ENCODE peak calls at places on chromosomes 4 and X, in four cellular contexts. W, I, K and R are unnamed samples. For H3K36me3 and H3K9me3, the result is how much of the 10 kb centered on the place peaks cover.

GRCh38 chr4:181150173-181150572 is 1093.0 kb upstream of the TENM3 start:
- DNase-seq in W (no peak), I (no peak), K (no peak), R (no peak)

GRCh38 chr4:119149110-119149509 is 13.5 kb downstream of the MYOZ2 start:
- DNase-seq in W (no peak), I (peak), K (peak), R (no peak)

GRCh38 chrX:72142094-72142843 is 10.6 kb upstream of the RTL5 start:
- DNase-seq in W (no peak), I (no peak), K (no peak), R (no peak)

GRCh38 chr4:147727476-147728028 is 4.3 kb upstream of the ARHGAP10 start:
- DNase-seq in W (peak), I (peak), K (no peak), R (no peak)

GRCh38 chr4:174214102-174214878 is 69.2 kb downstream of the FBXO8 start:
- DNase-seq in W (no peak), I (no peak), K (no peak), R (peak)

GRCh38 chr4:186651181-186651603 is 72.5 kb downstream of the FAT1 start:
- DNase-seq in W (no peak), I (no peak), K (no peak), R (no peak)

GRCh38 chr4:61820136-61820535 is 620.0 kb downstream of the ADGRL3 start:
- DNase-seq in W (no peak), I (no peak), K (no peak), R (no peak)

GRCh38 chrX:45479835-45480422 is 279.3 kb upstream of the DIPK2B start:
- DNase-seq in W (peak), I (peak), K (peak), R (peak)

GRCh38 chr4:69836321-69836720 is 23.6 kb downstream of the SULT1E1 start:
- DNase-seq in W (no peak), I (no peak), K (no peak), R (no peak)

GRCh38 chr4:53306729-53307128 is 59.1 kb downstream of the SCFD2 start:
- DNase-seq in W (peak), I (no peak), K (peak), R (peak)

GRCh38 chr4:177246636-177247584 is 62.8 kb upstream of the NEIL3 start:
- DNase-seq in W (peak), I (no peak), K (no peak), R (no peak)

GRCh38 chrX:2284133-2284532 is 216.6 kb downstream of the DHRSX start:
- DNase-seq in W (no peak), I (no peak), K (no peak), R (no peak)

GRCh38 chrX:30141966-30142365 is 73.4 kb upstream of the MAGEB2 start:
- DNase-seq in W (peak), I (peak), K (peak), R (peak)

GRCh38 chr4:121991968-121992367 is 40.1 kb upstream of the TRPC3 start:
- DNase-seq in W (no peak), I (no peak), K (no peak), R (no peak)

GRCh38 chr4:101158136-101158485 is 189.2 kb downstream of the PPP3CA start:
- DNase-seq in W (peak), I (no peak), K (no peak), R (no peak)

GRCh38 chr4:101163936-101164335 is 183.4 kb downstream of the PPP3CA start:
- DNase-seq in W (peak), I (peak), K (no peak), R (no peak)

GRCh38 chr4:101158507-101158906 is 188.8 kb downstream of the PPP3CA start:
- DNase-seq in W (no peak), I (no peak), K (no peak), R (no peak)

GRCh38 chr4:101160792-101161592 is 186.3 kb downstream of the PPP3CA start:
- DNase-seq in W (no peak), I (no peak), K (no peak), R (no peak)

DNA sequence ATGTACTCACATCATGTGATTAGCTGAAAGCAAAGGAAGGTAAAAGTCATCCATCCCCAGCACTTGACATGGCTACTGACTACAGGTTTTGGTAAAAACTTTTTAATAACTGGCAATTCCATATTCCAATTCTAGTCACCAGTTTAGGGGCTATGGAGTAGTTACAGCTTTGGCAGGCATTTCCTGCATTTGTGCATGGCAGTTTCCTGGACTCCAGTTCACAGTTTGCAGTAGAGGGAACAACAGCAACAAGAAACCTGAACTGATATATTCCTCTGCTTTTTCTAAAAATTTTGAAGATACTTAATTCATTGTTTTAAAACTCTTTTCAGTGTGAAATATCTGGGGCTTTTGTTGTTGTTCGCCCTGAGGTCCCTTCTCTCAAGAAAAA is 184.3 kb downstream of the PPP3CA start:
- DNase-seq in W (no peak), I (no peak), K (no peak), R (no peak)
- H3K4me3 ChIP-seq in W (no peak), I (no peak), K (no peak), R (no peak)

GRCh38 chr4:108051343-108051742 is 61.7 kb downstream of the HADH start:
- DNase-seq in W (no peak), I (no peak), K (no peak), R (no peak)
- H3K36me3 ChIP-seq in W (under half), I (under half), K (under half), R (under half)

GRCh38 chr4:88797725-88798124 is 100.1 kb upstream of the NAP1L5 start:
- DNase-seq in W (no peak), I (no peak), K (no peak), R (no peak)
- H3K9me3 ChIP-seq in W (under half), I (under half), K (under half), R (under half)

DNA sequence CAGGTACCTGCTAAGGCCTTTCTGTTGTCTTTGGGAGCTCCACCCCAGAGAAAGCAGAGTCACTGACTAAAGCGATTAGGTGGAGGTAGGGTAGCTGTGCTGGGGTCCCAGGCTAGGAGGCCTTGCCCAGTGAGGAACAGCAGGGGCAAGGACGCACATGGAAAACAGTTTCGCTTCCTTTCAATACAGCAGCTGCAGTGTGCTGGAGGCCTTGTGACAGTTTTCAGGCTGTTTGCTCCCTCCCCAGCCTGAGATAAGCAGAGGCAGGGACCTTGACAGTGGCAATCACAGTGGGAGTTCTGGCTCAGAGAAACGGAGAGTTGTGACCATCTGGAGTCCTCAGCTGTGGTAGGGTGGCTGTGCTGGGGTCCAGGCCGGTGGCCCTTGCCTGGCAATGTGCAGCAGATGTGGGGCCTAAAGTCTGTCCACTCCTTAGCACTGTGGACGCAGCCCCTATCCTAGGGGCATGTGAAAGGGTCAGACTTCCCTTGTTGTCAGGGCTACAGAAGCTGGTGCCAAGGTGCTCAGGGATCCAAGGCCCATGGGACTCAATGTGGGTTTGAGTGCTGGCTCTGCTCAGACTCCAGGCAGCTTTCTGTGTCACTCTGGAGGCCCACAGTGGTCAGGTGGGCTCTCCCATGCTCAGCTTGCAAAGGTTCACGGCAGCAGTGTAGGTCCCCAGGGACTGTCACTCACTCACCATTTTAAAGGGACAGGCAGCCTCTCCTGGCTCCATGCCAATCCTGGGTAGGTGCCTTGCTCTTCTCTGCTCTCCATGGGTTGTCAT is 534.9 kb upstream of the FMR1 start:
- DNase-seq in W (no peak), I (no peak), K (no peak), R (no peak)
- H3K4me3 ChIP-seq in W (no peak), I (no peak), K (no peak), R (no peak)

DNA sequence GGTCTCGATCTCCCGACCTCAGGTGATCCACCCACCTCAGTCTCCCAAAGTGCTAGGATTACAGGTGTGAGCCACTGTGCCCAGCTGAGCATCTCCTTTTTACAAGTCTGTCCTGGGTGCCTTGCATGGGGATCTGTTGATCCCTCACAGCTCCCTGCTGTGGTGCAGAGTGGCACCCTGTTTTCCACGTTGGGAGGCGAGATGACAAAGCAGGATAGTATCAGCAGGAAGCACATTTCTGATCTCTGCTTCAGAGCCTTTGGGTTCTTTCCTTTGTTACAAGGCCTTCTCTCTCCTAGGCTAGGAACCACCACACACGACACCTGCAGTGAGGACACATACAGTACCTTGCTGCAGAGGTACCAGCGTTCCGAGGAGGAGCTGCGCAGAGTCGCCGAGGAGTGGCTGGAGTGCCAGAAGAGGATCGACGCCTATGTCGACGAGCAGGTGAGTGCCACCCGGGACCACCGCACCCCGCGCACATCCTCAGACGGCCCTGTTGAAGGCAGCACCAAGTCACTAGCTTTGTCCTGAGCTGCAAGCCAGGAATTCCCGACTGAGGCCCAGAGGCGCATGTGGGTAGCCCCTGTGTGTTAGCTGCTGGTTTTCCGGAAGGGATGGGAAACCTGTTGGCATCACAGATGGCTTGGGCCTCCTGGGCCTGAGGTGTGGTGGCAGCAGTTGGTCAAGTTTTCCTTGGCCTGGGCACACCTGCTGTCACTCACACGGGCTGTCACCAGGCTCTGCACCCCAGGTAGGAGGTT is 109.6 kb downstream of the TNIP2 start:
- DNase-seq in W (no peak), I (no peak), K (no peak), R (no peak)
- H3K36me3 ChIP-seq in W (half or more), I (under half), K (under half), R (under half)

GRCh38 chr4:5774416-5775056 is 63.5 kb downstream of the EVC start:
- DNase-seq in W (no peak), I (no peak), K (no peak), R (no peak)

GRCh38 chr4:5770051-5770450 is 59.0 kb downstream of the EVC start:
- DNase-seq in W (no peak), I (no peak), K (no peak), R (no peak)

GRCh38 chr4:5772528-5773270 is 61.7 kb downstream of the EVC start:
- DNase-seq in W (no peak), I (peak), K (no peak), R (no peak)

GRCh38 chr4:5776510-5776909 is 65.5 kb downstream of the EVC start:
- DNase-seq in W (no peak), I (no peak), K (no peak), R (no peak)

GRCh38 chr4:5773271-5773555 is 62.2 kb downstream of the EVC start:
- DNase-seq in W (peak), I (peak), K (no peak), R (no peak)
- H3K9me3 ChIP-seq in W (under half), I (under half), K (under half), R (under half)

DNA sequence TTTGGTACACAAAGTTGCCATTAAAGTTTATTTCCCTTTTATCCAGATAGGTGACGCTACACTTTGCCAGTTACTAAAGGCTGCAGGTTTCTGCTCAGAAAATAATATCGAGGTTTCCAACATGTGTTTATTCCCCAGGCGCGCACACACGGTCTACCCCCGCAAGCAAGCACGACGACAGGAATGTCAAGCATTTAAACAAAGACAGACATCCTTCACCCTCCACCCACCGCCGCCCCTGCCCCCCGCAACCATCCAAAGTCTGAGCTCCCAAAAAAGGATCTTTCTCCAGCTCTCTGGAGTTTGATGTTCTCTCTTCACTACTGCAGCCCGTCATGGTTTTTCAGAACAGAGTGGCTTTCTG is 1.3 kb upstream of the PCDH7 start:
- DNase-seq in W (peak), I (peak), K (peak), R (no peak)
- H3K4me3 ChIP-seq in W (peak), I (peak), K (peak), R (peak)